ENCODE peak calls at places on chromosomes 11 and 22, in four cellular contexts. S, A, I and W are unnamed samples.

GRCh38 chr11:66045177-66045639 is 3.8 kb downstream of the GAL3ST3 start:
- DNase-seq in S (peak; percentile 77), I (peak; percentile 64), A (no peak), W (no peak)

GRCh38 chr22:24503137-24503850 is 8.2 kb downstream of the UPB1 start:
- DNase-seq in S (peak; percentile 38), I (no peak), A (no peak), W (no peak)

GRCh38 chr11:8826145-8826786 is 84.7 kb upstream of the AKIP1 start:
- DNase-seq in S (no peak), A (no peak), I (no peak), W (no peak)

GRCh38 chr11:13970986-13971385 is 8.5 kb downstream of the SPON1 start:
- DNase-seq in S (no peak), I (no peak), A (no peak), W (no peak)

GRCh38 chr11:85737738-85738137 is 51.7 kb upstream of the CCDC89 start:
- DNase-seq in S (no peak), A (no peak), I (no peak), W (no peak)

GRCh38 chr11:36104660-36104992 is 160.8 kb downstream of the LDLRAD3 start:
- DNase-seq in I (peak; percentile 58), A (no peak), S (no peak), W (no peak)

GRCh38 chr22:50089231-50090140 is at the start of gene MOV10L1:
- DNase-seq in I (no peak), A (no peak), S (peak; percentile 21), W (no peak)

GRCh38 chr11:117498791-117499190 is 171.1 kb downstream of the CEP164 start:
- DNase-seq in A (no peak), S (no peak), I (no peak), W (no peak)

GRCh38 chr11:69746140-69746539 is 29.0 kb downstream of the FGF4 start:
- DNase-seq in S (no peak), A (no peak), I (no peak), W (no peak)

GRCh38 chr11:23509023-23509422 is 648.7 kb upstream of the CCDC179 start:
- DNase-seq in A (no peak), I (no peak), S (no peak), W (no peak)

GRCh38 chr11:108241370-108242037 is 18.6 kb downstream of the ATM start:
- DNase-seq in I (no peak), S (no peak), A (no peak), W (no peak)

GRCh38 chr11:71302534-71302909 is 50.1 kb upstream of the SHANK2 start:
- DNase-seq in S (no peak), A (no peak), I (no peak), W (no peak)

GRCh38 chr11:125429174-125429707 is 66.8 kb downstream of the FEZ1 start:
- DNase-seq in S (peak; percentile 49), I (no peak), A (no peak), W (no peak)

GRCh38 chr11:97621282-97621681 is 1231.5 kb downstream of the JRKL start:
- DNase-seq in I (no peak), A (no peak), S (no peak), W (peak; percentile 30)

GRCh38 chr11:36376315-36376887 is 80.3 kb downstream of the PRR5L start:
- DNase-seq in I (no peak), S (peak; percentile 18), A (no peak), W (no peak)

GRCh38 chr11:30960387-30960992 is 374.3 kb upstream of the MPPED2 start:
- DNase-seq in S (no peak), A (no peak), I (no peak), W (peak; percentile 52)

GRCh38 chr11:16091862-16092261 is 264.5 kb downstream of the SOX6 start:
- DNase-seq in S (no peak), I (no peak), A (no peak), W (no peak)

GRCh38 chr11:24134879-24135588 is 361.8 kb upstream of the LUZP2 start:
- DNase-seq in I (no peak), A (no peak), S (no peak), W (no peak)

GRCh38 chr11:13111813-13112130 is 102.7 kb downstream of the RASSF10 start:
- DNase-seq in I (no peak), A (no peak), S (no peak), W (no peak)

GRCh38 chr22:32615874-32616564 is 141.4 kb downstream of the FBXO7 start:
- DNase-seq in I (no peak), S (no peak), A (no peak), W (no peak)

GRCh38 chr11:76657824-76658170 is 12.8 kb downstream of the LRRC32 start:
- DNase-seq in I (no peak), A (no peak), S (no peak), W (no peak)

GRCh38 chr11:6635082-6635932 is 16.1 kb upstream of the TPP1 start:
- DNase-seq in I (peak; percentile 78), S (no peak), A (no peak), W (no peak)

DNA sequence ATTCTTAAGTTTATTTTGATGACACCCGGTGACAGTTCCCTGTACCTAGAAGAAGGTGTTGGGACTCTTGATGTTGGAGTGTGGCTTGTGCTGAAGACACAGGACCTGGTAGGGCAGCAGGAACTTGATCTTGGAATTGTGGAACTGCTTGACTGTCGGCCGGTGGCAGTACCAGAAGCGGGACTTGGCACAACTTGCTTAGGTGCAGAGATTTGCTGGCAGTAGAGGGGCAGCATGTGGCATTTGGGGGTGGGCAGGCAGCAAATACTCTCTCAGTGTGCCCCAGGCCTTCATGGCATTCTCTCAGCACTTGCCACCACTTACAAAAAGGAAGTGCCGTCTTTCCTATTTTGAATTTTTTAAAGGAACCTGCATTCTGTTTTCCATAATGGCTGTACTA is 3.6 kb downstream of the PEX26 start:
- DNase-seq in A (no peak), S (no peak), I (no peak), W (no peak)
- H3K4me3 ChIP-seq in A (no peak overlapping the region), S (no peak overlapping the region), I (no peak overlapping the region), W (no peak overlapping the region)

GRCh38 chr22:29197096-29197495 is 8.6 kb upstream of the EMID1 start:
- DNase-seq in I (no peak), A (no peak), S (no peak), W (no peak)

GRCh38 chr22:29195964-29196666 is 9.6 kb upstream of the EMID1 start:
- DNase-seq in S (no peak), A (no peak), I (no peak), W (no peak)

GRCh38 chr22:29198240-29198639 is 7.5 kb upstream of the EMID1 start:
- DNase-seq in A (no peak), I (no peak), S (no peak), W (no peak)

GRCh38 chr22:29194269-29194668 is 11.4 kb upstream of the EMID1 start:
- DNase-seq in I (no peak), A (no peak), S (no peak), W (no peak)

GRCh38 chr22:29195118-29195963 is 10.4 kb upstream of the EMID1 start:
- DNase-seq in I (no peak), A (no peak), S (no peak), W (no peak)
- TF ChIP-seq CTCF in I (no peak), A (no peak), S (no peak), W (no peak)

DNA sequence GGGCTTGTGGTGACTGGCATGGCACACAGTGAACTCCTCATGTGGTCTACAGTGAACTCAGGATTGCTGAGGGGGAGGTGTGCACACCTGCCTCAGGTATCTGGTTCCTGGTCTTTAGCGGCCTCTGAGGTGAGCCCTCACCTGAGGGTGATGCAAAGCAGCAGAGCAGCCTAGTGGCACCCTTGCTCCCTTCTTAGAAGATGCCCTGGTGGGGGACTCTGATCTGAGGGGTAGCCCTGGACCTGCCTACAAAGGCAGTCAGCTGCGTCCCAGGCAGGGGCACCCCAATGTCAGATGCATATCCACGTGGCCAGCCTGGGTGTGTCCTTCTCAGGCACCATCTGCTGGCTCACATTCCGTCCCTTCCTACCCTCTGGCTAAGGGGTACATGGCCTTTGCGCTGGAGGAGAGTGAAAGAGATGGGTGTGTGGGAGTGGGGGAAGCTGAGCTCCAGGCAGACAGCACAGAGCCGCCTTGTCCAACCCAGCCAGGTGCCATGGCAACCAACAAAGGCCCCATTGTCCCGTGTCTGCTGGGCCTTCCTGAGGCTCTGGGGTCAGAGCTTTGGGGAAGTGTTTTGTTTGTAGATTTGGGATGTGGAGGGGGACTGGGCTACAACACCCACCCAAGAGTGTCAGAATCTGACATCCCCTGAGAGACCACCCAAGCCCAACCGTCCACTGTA is 5.8 kb downstream of the PLEKHB1 start:
- DNase-seq in S (peak; percentile 46), A (no peak), I (no peak), W (no peak)
- H3K4me3 ChIP-seq in S (no peak overlapping the region), A (no peak overlapping the region), I (no peak overlapping the region), W (no peak overlapping the region)

DNA sequence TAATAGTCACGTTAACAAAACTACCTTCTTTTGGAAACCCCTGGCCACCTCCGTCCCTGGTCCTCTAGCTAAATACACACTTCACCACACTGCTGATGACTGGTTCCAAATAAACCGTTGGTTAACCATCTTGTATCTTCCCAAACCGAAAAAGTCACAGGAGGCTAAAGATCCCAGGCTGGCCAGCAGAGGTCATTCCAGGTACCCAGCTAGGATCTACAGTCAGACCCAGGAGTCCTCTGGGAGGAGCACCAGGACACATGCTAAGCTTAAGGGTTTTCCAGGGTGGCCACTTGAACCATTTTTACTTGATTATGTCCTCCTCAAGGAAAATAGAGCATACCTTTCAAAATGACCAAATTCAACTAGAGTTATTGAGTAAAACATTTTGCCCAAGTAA is 103.2 kb downstream of the ETS1 start:
- DNase-seq in A (no peak), I (no peak), S (no peak), W (no peak)
- TF ChIP-seq CTCF in A (no peak), I (no peak), S (peak; percentile 48), W (peak; percentile 59)

DNA sequence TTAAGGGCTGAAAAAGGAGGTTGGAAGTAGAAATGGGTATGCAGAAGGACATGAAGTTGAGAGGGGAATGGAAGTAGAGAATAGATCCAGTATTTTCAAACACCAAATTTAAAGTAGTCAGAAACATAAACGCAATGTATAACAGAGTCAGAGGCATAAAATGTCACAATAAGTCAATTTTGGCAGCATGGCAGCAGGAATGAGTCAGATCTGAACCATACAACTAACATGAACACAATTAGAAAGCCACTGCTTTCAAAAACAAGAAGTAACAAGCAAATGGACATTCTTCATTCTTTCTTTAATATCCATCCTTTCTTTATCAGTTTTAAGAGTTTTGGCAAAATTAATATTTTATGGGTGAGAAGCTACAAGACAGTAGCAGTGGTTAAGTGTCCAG is 2.5 kb downstream of the CHORDC1 start:
- DNase-seq in I (no peak), S (no peak), A (no peak), W (no peak)
- H3K4me3 ChIP-seq in I (no peak overlapping the region), S (no peak overlapping the region), A (peak overlapping the region; percentile 77), W (peak overlapping the region; percentile 73)

DNA sequence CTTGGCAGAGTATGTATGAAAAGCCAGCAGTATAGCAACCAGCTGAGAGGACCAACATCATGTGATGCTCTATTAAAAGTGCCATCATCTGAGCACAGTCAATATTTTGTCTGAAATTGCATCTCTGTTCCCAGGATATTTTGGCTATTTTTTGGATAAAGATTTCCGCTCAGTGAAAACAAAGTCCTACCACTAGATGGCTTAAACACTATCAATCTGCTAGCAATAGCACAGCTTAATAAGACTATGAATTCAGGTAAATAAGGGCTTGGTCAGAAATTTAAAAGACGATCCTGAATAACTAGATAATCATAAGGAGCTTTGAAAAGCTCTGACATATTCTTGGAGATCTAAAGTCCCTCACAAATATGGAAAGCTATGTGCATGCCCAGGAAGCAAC is 74.4 kb downstream of the MS4A13 start:
- DNase-seq in I (no peak), S (no peak), A (no peak), W (no peak)
- TF ChIP-seq CTCF in I (no peak), S (no peak), A (no peak), W (peak; percentile 38)

DNA sequence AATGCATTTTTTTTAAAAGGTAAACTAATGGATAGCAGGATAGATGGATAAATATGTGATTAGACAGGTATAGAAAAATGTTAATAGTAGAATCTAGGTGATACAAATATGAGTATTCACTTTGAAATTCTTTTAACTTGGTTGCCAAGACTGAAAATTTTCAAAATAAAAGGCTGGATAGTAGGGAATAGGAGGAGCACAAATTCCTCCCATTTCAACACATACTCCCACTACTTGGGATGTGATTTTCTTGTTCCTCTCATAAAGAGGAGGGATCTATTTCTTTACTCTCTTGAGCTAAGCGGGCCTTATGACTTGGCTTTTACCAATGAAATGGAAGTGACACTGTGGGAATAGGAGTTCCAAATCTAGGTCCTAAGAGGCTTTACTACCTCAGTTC is 35.9 kb downstream of the PIK3C2A start:
- DNase-seq in I (no peak), A (no peak), S (no peak), W (no peak)
- H3K4me3 ChIP-seq in I (no peak overlapping the region), A (no peak overlapping the region), S (no peak overlapping the region), W (no peak overlapping the region)